ENCODE peak calls at places on chromosomes 13 and 19, in seven cellular contexts. F is fibroblast of lung; K is CD8-positive, alpha-beta memory T cell; I is choroid plexus epithelial cell; D is upper lobe of left lung; R is effector memory CD4-positive, alpha-beta T cell; B is sciatic nerve. G is an unnamed sample.

GRCh38 chr19:21586341-21587116 is 81.1 kb downstream of the ZNF429 start:
- DNase-seq in F (no peak), K (no peak), I (no peak), D (peak), R (no peak), B (no peak), G (peak)

GRCh38 chr13:22801402-22802003 is 379.3 kb upstream of the SGCG start:
- DNase-seq in F (no peak), K (no peak), I (peak), D (no peak), R (no peak), B (no peak), G (no peak)

GRCh38 chr13:51803422-51804294 is at the start of gene DHRS12:
- DNase-seq in F (peak), K (peak), I (peak), D (peak), R (peak), B (peak), G (peak)

GRCh38 chr13:24038846-24039330 is 121.6 kb upstream of the SPATA13 start:
- DNase-seq in F (peak), K (no peak), I (peak), D (no peak), R (no peak), B (no peak), G (no peak)

GRCh38 chr19:38290631-38291147 is 13.4 kb upstream of the C19orf33 start:
- DNase-seq in F (peak), K (no peak), I (peak), D (no peak), R (no peak), B (no peak), G (peak)

GRCh38 chr13:22187329-22187728 is 516.5 kb downstream of the FGF9 start:
- DNase-seq in F (no peak), K (no peak), I (no peak), D (no peak), R (no peak), B (no peak), G (no peak)

GRCh38 chr19:12606796-12607195 is 3.8 kb downstream of the ZNF490 start:
- DNase-seq in F (no peak), K (no peak), I (no peak), D (no peak), R (no peak), B (no peak), G (no peak)

GRCh38 chr13:23618341-23618740 is 48.1 kb downstream of the TNFRSF19 start:
- DNase-seq in F (peak), K (no peak), I (peak), D (no peak), R (no peak), B (no peak), G (no peak)

GRCh38 chr19:16330368-16330801 is 5.8 kb downstream of the KLF2 start:
- DNase-seq in F (peak), K (peak), I (peak), D (peak), R (peak), B (no peak), G (peak)

GRCh38 chr19:51047031-51047335 is 12.2 kb upstream of the KLK12 start:
- DNase-seq in F (no peak), K (no peak), I (no peak), D (no peak), R (no peak), B (no peak), G (peak)

GRCh38 chr13:60448907-60449510 is 52.0 kb downstream of the TDRD3 start:
- DNase-seq in F (peak), K (no peak), I (peak), D (no peak), R (no peak), B (no peak), G (peak)

GRCh38 chr13:19587635-19588300 is 26.4 kb upstream of the TPTE2 start:
- DNase-seq in F (peak), K (no peak), I (peak), D (no peak), R (no peak), B (no peak), G (no peak)

GRCh38 chr19:57633832-57634131 is 814 bp downstream of the ZNF211 start:
- DNase-seq in F (no peak), K (no peak), I (no peak), D (peak), R (no peak), B (no peak), G (no peak)

GRCh38 chr19:10086904-10087256 is 763 bp downstream of the SHFL start:
- DNase-seq in F (no peak), K (peak), I (no peak), D (peak), R (peak), B (peak), G (peak)

GRCh38 chr19:55230780-55231179 is 2.2 kb upstream of the TMEM86B start:
- DNase-seq in F (no peak), K (no peak), I (no peak), D (peak), R (no peak), B (no peak), G (peak)

GRCh38 chr19:13748169-13748884 is 16.0 kb upstream of the MRI1 start:
- DNase-seq in F (peak), K (no peak), I (peak), D (no peak), R (no peak), B (no peak), G (no peak)

GRCh38 chr13:26133851-26134250 is 82.0 kb upstream of the SHISA2 start:
- DNase-seq in F (no peak), K (no peak), I (no peak), D (no peak), R (no peak), B (no peak), G (no peak)

GRCh38 chr19:1811942-1812425 is at the start of gene ATP8B3:
- DNase-seq in F (no peak), K (peak), I (no peak), D (peak), R (peak), B (no peak), G (no peak)

GRCh38 chr13:110387451-110388140 is 80.5 kb downstream of the COL4A2 start:
- DNase-seq in F (no peak), K (no peak), I (peak), D (peak), R (no peak), B (no peak), G (no peak)

GRCh38 chr19:1261863-1262686 is 7.1 kb upstream of the CIRBP start:
- DNase-seq in F (peak), K (no peak), I (no peak), D (peak), R (peak), B (peak), G (peak)

GRCh38 chr19:6551607-6552450 is 21.0 kb downstream of the TNFSF9 start:
- DNase-seq in F (peak), K (peak), I (no peak), D (peak), R (peak), B (no peak), G (no peak)

GRCh38 chr19:50242586-50242985 is 39.2 kb downstream of the MYH14 start:
- DNase-seq in F (peak), K (no peak), I (no peak), D (no peak), R (no peak), B (no peak), G (no peak)

GRCh38 chr13:110109140-110109783 is 197.7 kb downstream of the COL4A1 start:
- DNase-seq in F (no peak), K (no peak), I (no peak), D (no peak), R (no peak), B (no peak), G (no peak)

GRCh38 chr13:22662771-22663170 is 518.0 kb upstream of the SGCG start:
- DNase-seq in F (no peak), K (no peak), I (no peak), D (no peak), R (no peak), B (no peak), G (no peak)

GRCh38 chr19:30228726-30229523 is 143.3 kb upstream of the ZNF536 start:
- DNase-seq in F (no peak), K (no peak), I (peak), D (peak), R (no peak), B (no peak), G (no peak)

GRCh38 chr19:56642711-56643459 is at the start of gene SMIM17:
- DNase-seq in F (no peak), K (no peak), I (no peak), D (no peak), R (no peak), B (no peak), G (no peak)

GRCh38 chr13:77865588-77865987 is 53.0 kb downstream of the EDNRB start:
- DNase-seq in F (no peak), K (no peak), I (no peak), D (no peak), R (no peak), B (no peak), G (no peak)

GRCh38 chr19:34332027-34332786 is 32.8 kb upstream of the GPI start:
- DNase-seq in F (no peak), K (no peak), I (no peak), D (no peak), R (no peak), B (no peak), G (no peak)

GRCh38 chr19:58476498-58477015 is 405 bp downstream of the ZNF446 start:
- DNase-seq in F (peak), K (no peak), I (peak), D (no peak), R (no peak), B (no peak), G (no peak)

GRCh38 chr19:2561895-2562294 is 86.0 kb downstream of the GADD45B start:
- DNase-seq in F (no peak), K (peak), I (no peak), D (no peak), R (peak), B (no peak), G (no peak)

GRCh38 chr13:112680741-112681360 is 9.0 kb upstream of the ATP11A start:
- DNase-seq in F (no peak), K (no peak), I (no peak), D (no peak), R (no peak), B (no peak), G (no peak)

GRCh38 chr19:54338521-54338920 is 441 bp downstream of the LILRA4 start:
- DNase-seq in F (no peak), K (no peak), I (no peak), D (no peak), R (no peak), B (no peak), G (no peak)

GRCh38 chr13:27022571-27023311 is 148.9 kb downstream of the USP12 start:
- DNase-seq in F (peak), K (no peak), I (peak), D (no peak), R (no peak), B (no peak), G (no peak)

GRCh38 chr19:48253999-48254398 is 1.7 kb downstream of the CARD8 start:
- DNase-seq in F (no peak), K (no peak), I (no peak), D (no peak), R (no peak), B (no peak), G (no peak)